ENCODE peak calls at places on chromosomes 5 and 9, in six cellular contexts. Y is MM.1S; F is CD4-positive, CD25-positive, alpha-beta regulatory T cell; B is BE2C; W is lung; V is cardiac muscle cell. D is an unnamed sample.
A peak's percentile ranks its signal among the peaks of the same experiment; 100 is the strongest.

GRCh38 chr5:179858241-179858585 is 404 bp downstream of the MRNIP start:
- DNase-seq in Y (peak; percentile 47), F (peak; percentile 61), B (peak; percentile 43), W (no peak), V (peak; percentile 65), D (no peak)

GRCh38 chr5:107576736-107577440 is 93.8 kb downstream of the EFNA5 start:
- DNase-seq in Y (no peak), F (no peak), B (no peak), W (no peak), V (no peak), D (no peak)

GRCh38 chr5:100644206-100644605 is 109.0 kb downstream of the FAM174A start:
- DNase-seq in Y (no peak), F (no peak), B (no peak), W (no peak), V (no peak), D (no peak)

GRCh38 chr9:75170898-75171360 is 82.6 kb downstream of the OSTF1 start:
- DNase-seq in Y (peak; percentile 82), F (no peak), B (no peak), W (no peak), V (no peak), D (no peak)

GRCh38 chr5:75716715-75717081 is 539 bp downstream of the POC5 start:
- DNase-seq in Y (no peak), F (no peak), B (peak; percentile 28), W (no peak), V (no peak), D (no peak)

GRCh38 chr5:7897014-7897600 is 28.2 kb downstream of the MTRR start:
- DNase-seq in Y (no peak), F (no peak), B (peak; percentile 57), W (no peak), V (peak; percentile 10), D (no peak)

GRCh38 chr5:158898185-158899177 is 201.2 kb downstream of the EBF1 start:
- DNase-seq in Y (no peak), F (no peak), B (no peak), W (no peak), V (no peak), D (no peak)

GRCh38 chr9:3893519-3893918 is 367.7 kb upstream of the RFX3 start:
- DNase-seq in Y (no peak), F (no peak), B (no peak), W (no peak), V (no peak), D (no peak)

GRCh38 chr5:132773601-132774355 is 3.3 kb downstream of the SEPTIN8 start:
- DNase-seq in Y (no peak), F (no peak), B (no peak), W (no peak), V (no peak), D (no peak)

GRCh38 chr9:132674485-132674884 is 4.2 kb downstream of the GTF3C4 start:
- DNase-seq in Y (no peak), F (no peak), B (no peak), W (no peak), V (no peak), D (no peak)

GRCh38 chr5:173020643-173021042 is 35.5 kb upstream of the CREBRF start:
- DNase-seq in Y (no peak), F (no peak), B (no peak), W (no peak), V (no peak), D (no peak)

GRCh38 chr5:147400836-147401235 is 109.0 kb downstream of the DPYSL3 start:
- DNase-seq in Y (no peak), F (no peak), B (no peak), W (no peak), V (no peak), D (no peak)

GRCh38 chr5:62707539-62707938 is 128.9 kb downstream of the LRRC70 start:
- DNase-seq in Y (no peak), F (no peak), B (no peak), W (no peak), V (no peak), D (no peak)

GRCh38 chr9:131503626-131504465 is 1.1 kb downstream of the POMT1 start:
- DNase-seq in Y (no peak), F (peak; percentile 28), B (no peak), W (no peak), V (peak; percentile 7), D (no peak)

GRCh38 chr5:126597156-126597555 is 2.1 kb upstream of the ALDH7A1 start:
- DNase-seq in Y (no peak), F (no peak), B (no peak), W (no peak), V (no peak), D (no peak)

GRCh38 chr5:72066658-72067057 is 40.6 kb upstream of the MAP1B start:
- DNase-seq in Y (no peak), F (no peak), B (no peak), W (no peak), V (no peak), D (no peak)

GRCh38 chr5:142242272-142242671 is 82.5 kb downstream of the SPRY4 start:
- DNase-seq in Y (no peak), F (no peak), B (no peak), W (no peak), V (no peak), D (no peak)

GRCh38 chr5:36836831-36837230 is 39.7 kb upstream of the NIPBL start:
- DNase-seq in Y (no peak), F (no peak), B (no peak), W (no peak), V (no peak), D (no peak)

GRCh38 chr9:76419782-76420380 is 25.7 kb upstream of the RFK start:
- DNase-seq in Y (no peak), F (no peak), B (no peak), W (no peak), V (peak; percentile 23), D (no peak)

GRCh38 chr9:74500584-74500924 is 3.4 kb downstream of the RORB start:
- DNase-seq in Y (no peak), F (no peak), B (no peak), W (no peak), V (peak; percentile 14), D (no peak)

GRCh38 chr9:33908749-33909148 is 91.8 kb downstream of the UBE2R2 start:
- DNase-seq in Y (no peak), F (no peak), B (no peak), W (no peak), V (no peak), D (no peak)

GRCh38 chr9:136093331-136093986 is 1.6 kb downstream of the NACC2 start:
- DNase-seq in Y (no peak), F (no peak), B (no peak), W (no peak), V (no peak), D (peak; percentile 84)

GRCh38 chr5:178416206-178416882 is 173.8 kb downstream of the COL23A1 start:
- DNase-seq in Y (no peak), F (no peak), B (no peak), W (no peak), V (no peak), D (no peak)

GRCh38 chr5:2227433-2227832 is 344.7 kb upstream of the IRX4 start:
- DNase-seq in Y (no peak), F (no peak), B (no peak), W (no peak), V (peak; percentile 31), D (no peak)

GRCh38 chr9:97666907-97667686 is 30.0 kb downstream of the XPA start:
- DNase-seq in Y (no peak), F (no peak), B (no peak), W (no peak), V (no peak), D (no peak)

GRCh38 chr5:134129411-134130238 is 15.1 kb downstream of the TCF7 start:
- DNase-seq in Y (no peak), F (no peak), B (no peak), W (no peak), V (no peak), D (no peak)
- H3K4me1 ChIP-seq in Y (no peaks in the 10 kb centered on the region), F (peaks cover 100% of the 10 kb centered on the region), B (peaks cover 15% of the 10 kb centered on the region), W (peaks cover 47% of the 10 kb centered on the region), V (no peaks in the 10 kb centered on the region), D (peaks cover 32% of the 10 kb centered on the region)

DNA sequence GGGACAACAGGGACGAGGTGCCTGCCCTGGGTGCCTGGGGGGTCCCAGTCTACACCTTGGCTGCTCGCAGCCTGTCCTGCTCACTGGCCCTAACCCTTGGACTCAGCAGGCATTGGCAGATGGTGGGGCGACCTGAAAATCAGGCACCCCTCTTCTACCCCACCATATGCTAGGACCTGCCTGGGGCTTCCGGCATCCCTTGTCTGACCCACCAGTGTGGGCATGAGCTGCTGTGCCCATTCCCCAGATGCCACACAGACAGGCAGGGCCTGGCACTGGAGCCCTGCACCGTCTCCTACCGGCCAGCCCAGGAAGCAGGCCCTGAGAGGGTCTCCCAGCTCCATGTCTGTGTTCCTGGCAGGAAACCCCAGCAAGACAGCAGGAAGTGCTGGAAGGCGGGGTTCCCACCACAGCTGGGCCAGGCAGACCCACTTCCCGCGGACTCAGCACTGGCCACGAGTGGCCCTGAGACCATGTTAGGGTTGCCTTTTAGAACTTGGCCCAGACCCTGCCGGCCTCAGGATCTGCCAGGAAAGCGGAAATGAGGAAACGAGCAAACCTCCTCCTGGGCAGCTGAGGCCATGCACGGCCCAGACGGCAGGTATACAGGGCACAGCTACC is 3.1 kb downstream of the NINJ1 start:
- DNase-seq in Y (no peak), F (no peak), B (no peak), W (no peak), V (no peak), D (no peak)
- H3K4me1 ChIP-seq in Y (peaks cover 4% of the 10 kb centered on the region), F (peaks cover 80% of the 10 kb centered on the region), B (peaks cover 16% of the 10 kb centered on the region), W (peaks cover 51% of the 10 kb centered on the region), V (peaks cover 20% of the 10 kb centered on the region), D (peaks cover 79% of the 10 kb centered on the region)

GRCh38 chr9:37331871-37332270 is 90.6 kb upstream of the GRHPR start:
- DNase-seq in Y (no peak), F (no peak), B (no peak), W (no peak), V (no peak), D (no peak)
- H3K4me1 ChIP-seq in Y (no peaks in the 10 kb centered on the region), F (no peaks in the 10 kb centered on the region), B (peaks cover 29% of the 10 kb centered on the region), W (no peaks in the 10 kb centered on the region), V (peaks cover 6% of the 10 kb centered on the region), D (no peaks in the 10 kb centered on the region)

GRCh38 chr5:176540476-176540899 is 3.3 kb upstream of the RNF44 start:
- DNase-seq in Y (no peak), F (no peak), B (no peak), W (no peak), V (no peak), D (no peak)
- H3K4me1 ChIP-seq in Y (peaks cover 21% of the 10 kb centered on the region), F (peaks cover 71% of the 10 kb centered on the region), B (peaks cover 10% of the 10 kb centered on the region), W (peaks cover 13% of the 10 kb centered on the region), V (peaks cover 11% of the 10 kb centered on the region), D (peaks cover 27% of the 10 kb centered on the region)

D was measured in gastrocnemius medialis.